ENCODE peak calls at places on chromosomes 16 and 17, in seven cellular contexts. One of them, this sample, is unnamed.

GRCh38 chr17:80899402-80900268 is 92.0 kb upstream of the CHMP6 start:
- DNase-seq in ovary: no peak
- DNase-seq in BE2C: peak; percentile 71
- DNase-seq in PC-3: peak; percentile 60
- DNase-seq in psoas muscle: no peak
- DNase-seq in right atrium auricular region: no peak
- DNase-seq in MM.1S: no peak
- DNase-seq in this sample: peak; percentile 79

GRCh38 chr17:61390479-61390791 is 9.2 kb upstream of the TBX2 start:
- DNase-seq in ovary: no peak
- DNase-seq in BE2C: peak; percentile 29
- DNase-seq in PC-3: no peak
- DNase-seq in psoas muscle: no peak
- DNase-seq in right atrium auricular region: no peak
- DNase-seq in MM.1S: no peak
- DNase-seq in this sample: no peak

GRCh38 chr17:2312736-2313135 is 9.0 kb downstream of the SRR start:
- DNase-seq in ovary: no peak
- DNase-seq in BE2C: no peak
- DNase-seq in PC-3: no peak
- DNase-seq in psoas muscle: no peak
- DNase-seq in right atrium auricular region: no peak
- DNase-seq in MM.1S: no peak
- DNase-seq in this sample: no peak

GRCh38 chr16:78122774-78123315 is 23.4 kb downstream of the WWOX start:
- DNase-seq in ovary: peak; percentile 26
- DNase-seq in BE2C: peak; percentile 24
- DNase-seq in PC-3: peak; percentile 72
- DNase-seq in psoas muscle: no peak
- DNase-seq in right atrium auricular region: no peak
- DNase-seq in MM.1S: peak; percentile 51
- DNase-seq in this sample: no peak

GRCh38 chr17:65170839-65171238 is 33.7 kb downstream of the RGS9 start:
- DNase-seq in ovary: no peak
- DNase-seq in BE2C: no peak
- DNase-seq in PC-3: peak; percentile 54
- DNase-seq in psoas muscle: no peak
- DNase-seq in right atrium auricular region: peak; percentile 65
- DNase-seq in MM.1S: no peak
- DNase-seq in this sample: no peak

GRCh38 chr17:35981908-35982330 is 622 bp upstream of the CCL16 start:
- DNase-seq in ovary: no peak
- DNase-seq in BE2C: no peak
- DNase-seq in PC-3: no peak
- DNase-seq in psoas muscle: no peak
- DNase-seq in right atrium auricular region: no peak
- DNase-seq in MM.1S: no peak
- DNase-seq in this sample: no peak

GRCh38 chr17:45003877-45004276 is 35.8 kb upstream of the C1QL1 start:
- DNase-seq in ovary: no peak
- DNase-seq in BE2C: no peak
- DNase-seq in PC-3: no peak
- DNase-seq in psoas muscle: no peak
- DNase-seq in right atrium auricular region: no peak
- DNase-seq in MM.1S: no peak
- DNase-seq in this sample: no peak

GRCh38 chr17:29148790-29149430 is 31.3 kb downstream of the MYO18A start:
- DNase-seq in ovary: peak; percentile 93
- DNase-seq in BE2C: peak; percentile 93
- DNase-seq in PC-3: peak; percentile 89
- DNase-seq in psoas muscle: peak; percentile 98
- DNase-seq in right atrium auricular region: peak; percentile 95
- DNase-seq in MM.1S: peak; percentile 92
- DNase-seq in this sample: peak; percentile 91

GRCh38 chr17:78322858-78323455 is 36.9 kb downstream of the SOCS3 start:
- DNase-seq in ovary: no peak
- DNase-seq in BE2C: no peak
- DNase-seq in PC-3: no peak
- DNase-seq in psoas muscle: peak; percentile 89
- DNase-seq in right atrium auricular region: peak; percentile 83
- DNase-seq in MM.1S: no peak
- DNase-seq in this sample: no peak

GRCh38 chr16:7227193-7227825 is 105.3 kb upstream of the RBFOX1 start:
- DNase-seq in ovary: no peak
- DNase-seq in BE2C: no peak
- DNase-seq in PC-3: no peak
- DNase-seq in psoas muscle: no peak
- DNase-seq in right atrium auricular region: no peak
- DNase-seq in MM.1S: no peak
- DNase-seq in this sample: no peak

GRCh38 chr16:13883266-13883665 is 36.7 kb upstream of the ERCC4 start:
- DNase-seq in ovary: no peak
- DNase-seq in BE2C: no peak
- DNase-seq in PC-3: no peak
- DNase-seq in psoas muscle: no peak
- DNase-seq in right atrium auricular region: no peak
- DNase-seq in MM.1S: no peak
- DNase-seq in this sample: no peak

GRCh38 chr17:75693500-75694481 is 26.7 kb downstream of the SAP30BP start:
- DNase-seq in ovary: no peak
- DNase-seq in BE2C: peak; percentile 91
- DNase-seq in PC-3: peak; percentile 99
- DNase-seq in psoas muscle: peak; percentile 95
- DNase-seq in right atrium auricular region: no peak
- DNase-seq in MM.1S: no peak
- DNase-seq in this sample: no peak

GRCh38 chr17:61202564-61202963 is 197.1 kb upstream of the TBX2 start:
- DNase-seq in ovary: no peak
- DNase-seq in BE2C: no peak
- DNase-seq in PC-3: peak; percentile 34
- DNase-seq in psoas muscle: no peak
- DNase-seq in right atrium auricular region: no peak
- DNase-seq in MM.1S: no peak
- DNase-seq in this sample: no peak

GRCh38 chr17:13609953-13610352 is 8.2 kb upstream of the HS3ST3A1 start:
- DNase-seq in ovary: no peak
- DNase-seq in BE2C: no peak
- DNase-seq in PC-3: no peak
- DNase-seq in psoas muscle: no peak
- DNase-seq in right atrium auricular region: no peak
- DNase-seq in MM.1S: no peak
- DNase-seq in this sample: no peak

GRCh38 chr16:66306366-66307150 is 59.9 kb upstream of the CDH5 start:
- DNase-seq in ovary: no peak
- DNase-seq in BE2C: no peak
- DNase-seq in PC-3: no peak
- DNase-seq in psoas muscle: no peak
- DNase-seq in right atrium auricular region: no peak
- DNase-seq in MM.1S: no peak
- DNase-seq in this sample: no peak

GRCh38 chr17:80163315-80163714 is 6.5 kb upstream of the CARD14 start:
- DNase-seq in ovary: no peak
- DNase-seq in BE2C: no peak
- DNase-seq in PC-3: no peak
- DNase-seq in psoas muscle: no peak
- DNase-seq in right atrium auricular region: no peak
- DNase-seq in MM.1S: no peak
- DNase-seq in this sample: no peak

GRCh38 chr17:8885968-8886674 is 18.6 kb upstream of the PIK3R6 start:
- DNase-seq in ovary: no peak
- DNase-seq in BE2C: no peak
- DNase-seq in PC-3: no peak
- DNase-seq in psoas muscle: no peak
- DNase-seq in right atrium auricular region: no peak
- DNase-seq in MM.1S: no peak
- DNase-seq in this sample: no peak

GRCh38 chr16:3214904-3215600 is 19.9 kb downstream of the ZNF200 start:
- DNase-seq in ovary: no peak
- DNase-seq in BE2C: no peak
- DNase-seq in PC-3: no peak
- DNase-seq in psoas muscle: no peak
- DNase-seq in right atrium auricular region: no peak
- DNase-seq in MM.1S: peak; percentile 57
- DNase-seq in this sample: no peak

GRCh38 chr16:3216263-3216640 is 18.7 kb downstream of the ZNF200 start:
- DNase-seq in ovary: no peak
- DNase-seq in BE2C: no peak
- DNase-seq in PC-3: no peak
- DNase-seq in psoas muscle: no peak
- DNase-seq in right atrium auricular region: no peak
- DNase-seq in MM.1S: no peak
- DNase-seq in this sample: no peak

GRCh38 chr16:3215601-3216262 is 19.2 kb downstream of the ZNF200 start:
- DNase-seq in ovary: no peak
- DNase-seq in BE2C: no peak
- DNase-seq in PC-3: no peak
- DNase-seq in psoas muscle: no peak
- DNase-seq in right atrium auricular region: no peak
- DNase-seq in MM.1S: peak; percentile 13
- DNase-seq in this sample: no peak

GRCh38 chr16:3223913-3224515 is 10.9 kb downstream of the ZNF200 start:
- DNase-seq in ovary: no peak
- DNase-seq in BE2C: no peak
- DNase-seq in PC-3: no peak
- DNase-seq in psoas muscle: no peak
- DNase-seq in right atrium auricular region: no peak
- DNase-seq in MM.1S: no peak
- DNase-seq in this sample: no peak

GRCh38 chr16:3220839-3221238 is 14.1 kb downstream of the ZNF200 start:
- DNase-seq in ovary: no peak
- DNase-seq in BE2C: no peak
- DNase-seq in PC-3: no peak
- DNase-seq in psoas muscle: no peak
- DNase-seq in right atrium auricular region: no peak
- DNase-seq in MM.1S: no peak
- DNase-seq in this sample: no peak
- H3K9me3 ChIP-seq in ovary: peaks cover 5% of the 10 kb centered on the region
- H3K9me3 ChIP-seq in BE2C: no peaks in the 10 kb centered on the region
- H3K9me3 ChIP-seq in PC-3: peaks cover 18% of the 10 kb centered on the region
- H3K9me3 ChIP-seq in psoas muscle: peaks cover 69% of the 10 kb centered on the region
- H3K9me3 ChIP-seq in right atrium auricular region: peaks cover 84% of the 10 kb centered on the region
- H3K9me3 ChIP-seq in MM.1S: no peaks in the 10 kb centered on the region
- H3K9me3 ChIP-seq in this sample: peaks cover 27% of the 10 kb centered on the region

DNA sequence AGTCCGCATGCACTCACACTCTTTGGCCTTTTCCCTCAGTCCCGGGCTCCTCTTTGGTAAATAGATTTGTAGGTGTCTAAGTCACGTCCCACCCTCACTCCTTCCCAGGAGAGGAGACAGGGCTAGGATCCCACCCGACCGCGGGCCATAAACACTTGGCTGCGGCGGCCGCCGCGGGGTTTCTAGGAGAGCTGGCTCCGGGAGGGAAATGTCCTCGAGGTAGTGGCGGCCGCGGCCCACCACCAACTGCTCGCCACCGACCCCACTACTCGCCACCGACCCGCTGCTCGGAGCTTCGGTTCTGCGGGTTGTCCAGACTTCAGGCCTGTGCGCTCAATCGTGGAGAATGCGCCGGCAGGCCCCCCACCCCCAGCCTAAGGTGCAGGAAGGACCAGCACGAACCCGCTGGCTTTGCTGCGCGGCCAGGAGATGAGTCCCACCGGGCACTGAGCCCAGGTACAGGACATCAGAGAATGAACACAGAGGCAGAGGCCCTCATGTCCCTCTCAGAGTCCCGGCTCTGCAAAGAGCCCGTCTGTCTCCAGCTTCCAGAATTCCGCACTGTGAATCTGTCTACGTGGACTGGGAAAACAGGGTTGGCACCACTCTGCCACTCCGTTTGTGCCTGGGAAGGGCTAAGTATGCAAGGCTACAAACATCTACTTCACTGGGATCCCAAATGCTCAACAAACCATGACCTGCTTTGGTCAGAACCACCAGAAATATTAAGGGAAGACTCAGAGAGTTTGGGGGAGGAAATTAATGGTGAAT is 2.5 kb downstream of the PRAC2 start:
- DNase-seq in ovary: no peak
- DNase-seq in BE2C: no peak
- DNase-seq in PC-3: peak; percentile 80
- DNase-seq in psoas muscle: no peak
- DNase-seq in right atrium auricular region: no peak
- DNase-seq in MM.1S: no peak
- DNase-seq in this sample: no peak
- H3K9me3 ChIP-seq in ovary: no peaks in the 10 kb centered on the region
- H3K9me3 ChIP-seq in BE2C: no peaks in the 10 kb centered on the region
- H3K9me3 ChIP-seq in PC-3: no peaks in the 10 kb centered on the region
- H3K9me3 ChIP-seq in psoas muscle: no peaks in the 10 kb centered on the region
- H3K9me3 ChIP-seq in right atrium auricular region: no peaks in the 10 kb centered on the region
- H3K9me3 ChIP-seq in MM.1S: no peaks in the 10 kb centered on the region
- H3K9me3 ChIP-seq in this sample: no peaks in the 10 kb centered on the region

GRCh38 chr17:66506641-66507040 is 204.2 kb downstream of the PRKCA start:
- DNase-seq in ovary: no peak
- DNase-seq in BE2C: no peak
- DNase-seq in PC-3: peak; percentile 31
- DNase-seq in psoas muscle: no peak
- DNase-seq in right atrium auricular region: no peak
- DNase-seq in MM.1S: no peak
- DNase-seq in this sample: no peak
- H3K9me3 ChIP-seq in ovary: no peaks in the 10 kb centered on the region
- H3K9me3 ChIP-seq in BE2C: peaks cover 3% of the 10 kb centered on the region
- H3K9me3 ChIP-seq in PC-3: no peaks in the 10 kb centered on the region
- H3K9me3 ChIP-seq in psoas muscle: no peaks in the 10 kb centered on the region
- H3K9me3 ChIP-seq in right atrium auricular region: no peaks in the 10 kb centered on the region
- H3K9me3 ChIP-seq in MM.1S: no peaks in the 10 kb centered on the region
- H3K9me3 ChIP-seq in this sample: no peaks in the 10 kb centered on the region

GRCh38 chr16:35305476-35305875 is 1846.1 kb downstream of the TP53TG3F start:
- DNase-seq in ovary: no peak
- DNase-seq in BE2C: no peak
- DNase-seq in PC-3: peak; percentile 26
- DNase-seq in psoas muscle: no peak
- DNase-seq in right atrium auricular region: no peak
- DNase-seq in MM.1S: no peak
- DNase-seq in this sample: no peak

GRCh38 chr16:35311475-35311874 is 1852.1 kb downstream of the TP53TG3F start:
- DNase-seq in ovary: no peak
- DNase-seq in BE2C: no peak
- DNase-seq in PC-3: no peak
- DNase-seq in psoas muscle: no peak
- DNase-seq in right atrium auricular region: no peak
- DNase-seq in MM.1S: no peak
- DNase-seq in this sample: no peak

GRCh38 chr16:35310999-35311398 is 1851.6 kb downstream of the TP53TG3F start:
- DNase-seq in ovary: no peak
- DNase-seq in BE2C: no peak
- DNase-seq in PC-3: no peak
- DNase-seq in psoas muscle: no peak
- DNase-seq in right atrium auricular region: no peak
- DNase-seq in MM.1S: no peak
- DNase-seq in this sample: no peak

GRCh38 chr16:35306915-35307314 is 1847.5 kb downstream of the TP53TG3F start:
- DNase-seq in ovary: no peak
- DNase-seq in BE2C: no peak
- DNase-seq in PC-3: peak; percentile 25
- DNase-seq in psoas muscle: no peak
- DNase-seq in right atrium auricular region: no peak
- DNase-seq in MM.1S: no peak
- DNase-seq in this sample: no peak

DNA sequence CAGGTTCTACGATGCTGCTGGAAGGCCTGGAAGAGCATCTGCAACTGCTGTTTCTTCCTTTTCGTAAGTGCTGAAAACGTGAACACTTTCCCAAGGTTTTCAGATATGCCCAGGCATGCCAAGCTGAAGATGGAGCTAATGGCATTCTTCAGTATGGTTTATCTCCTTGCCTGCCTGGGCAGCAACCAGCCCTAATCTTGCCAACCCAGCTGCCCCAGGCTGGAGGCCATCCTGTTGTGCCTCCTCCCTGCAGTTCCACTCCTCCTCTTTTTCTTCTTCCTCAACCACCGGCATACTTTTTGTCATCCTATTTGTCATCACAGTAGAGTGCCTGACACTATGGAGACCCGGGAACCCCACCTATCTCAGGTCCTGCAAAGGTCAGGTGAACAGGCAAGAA is 1849.3 kb downstream of the TP53TG3F start:
- DNase-seq in ovary: no peak
- DNase-seq in BE2C: no peak
- DNase-seq in PC-3: no peak
- DNase-seq in psoas muscle: no peak
- DNase-seq in right atrium auricular region: no peak
- DNase-seq in MM.1S: no peak
- DNase-seq in this sample: no peak
- H3K9me3 ChIP-seq in ovary: no peaks in the 10 kb centered on the region
- H3K9me3 ChIP-seq in BE2C: peaks cover 17% of the 10 kb centered on the region
- H3K9me3 ChIP-seq in PC-3: no peaks in the 10 kb centered on the region
- H3K9me3 ChIP-seq in psoas muscle: no peaks in the 10 kb centered on the region
- H3K9me3 ChIP-seq in right atrium auricular region: no peaks in the 10 kb centered on the region
- H3K9me3 ChIP-seq in MM.1S: no peaks in the 10 kb centered on the region
- H3K9me3 ChIP-seq in this sample: peaks cover 5% of the 10 kb centered on the region